ENCODE peak calls at places on chromosomes 7 and 10, in four cellular contexts. S is astrocyte of the spinal cord, H is psoas muscle, Y is HFFc6. D is an unnamed sample.
A peak's percentile ranks its signal among the peaks of the same experiment; 100 is the strongest.

GRCh38 chr7:21580073-21580521 is 37.3 kb downstream of the DNAH11 start:
- DNase-seq in H (no peak), Y (peak; percentile 66), S (peak; percentile 85), D (peak; percentile 3)

GRCh38 chr10:110865804-110866482 is 5.8 kb upstream of the PDCD4 start:
- DNase-seq in Y (no peak), H (no peak), S (no peak), D (no peak)

GRCh38 chr10:26799342-26799741 is 61.4 kb downstream of the ABI1 start:
- DNase-seq in Y (no peak), H (no peak), S (no peak), D (no peak)

GRCh38 chr10:68721673-68721963 is 579 bp downstream of the CCAR1 start:
- DNase-seq in S (no peak), H (no peak), Y (no peak), D (no peak)

GRCh38 chr7:34327681-34328080 is 330.3 kb upstream of the NPSR1 start:
- DNase-seq in H (no peak), S (no peak), Y (peak; percentile 64), D (no peak)

GRCh38 chr7:101453617-101454016 is 90.9 kb downstream of the COL26A1 start:
- DNase-seq in Y (no peak), H (no peak), S (no peak), D (no peak)

GRCh38 chr10:91340613-91341362 is 69.4 kb upstream of the HECTD2 start:
- DNase-seq in Y (peak; percentile 95), S (peak; percentile 94), H (peak; percentile 71), D (peak; percentile 55)

GRCh38 chr7:2242541-2243482 is 786 bp downstream of the NUDT1 start:
- DNase-seq in Y (peak; percentile 10), S (no peak), H (no peak), D (no peak)

GRCh38 chr10:102776779-102777417 is 33.1 kb downstream of the WBP1L start:
- DNase-seq in S (peak; percentile 99), Y (peak; percentile 93), H (peak; percentile 85), D (peak; percentile 91)

GRCh38 chr7:4468320-4469102 is 213.6 kb upstream of the FOXK1 start:
- DNase-seq in S (no peak), H (no peak), Y (no peak), D (no peak)

GRCh38 chr10:55287346-55287745 is 486.3 kb upstream of the PCDH15 start:
- DNase-seq in S (no peak), Y (no peak), H (no peak), D (no peak)

GRCh38 chr10:68553138-68553537 is 7.0 kb upstream of the TET1 start:
- DNase-seq in H (no peak), S (no peak), Y (no peak), D (no peak)

GRCh38 chr10:88117869-88118632 is 254.6 kb downstream of the PTEN start:
- DNase-seq in S (no peak), H (no peak), Y (no peak), D (no peak)

GRCh38 chr7:142440219-142441073 is 182.6 kb upstream of the PRSS58 start:
- DNase-seq in H (no peak), Y (peak; percentile 78), S (peak; percentile 85), D (peak; percentile 37)

GRCh38 chr7:46576950-46577349 is 655.9 kb upstream of the IGFBP3 start:
- DNase-seq in Y (peak; percentile 18), H (no peak), S (no peak), D (no peak)

GRCh38 chr10:14712991-14713422 is 61.7 kb downstream of the FAM107B start:
- DNase-seq in Y (no peak), H (no peak), S (peak; percentile 26), D (no peak)

GRCh38 chr7:93923291-93923690 is 1.8 kb downstream of the GNG11 start:
- DNase-seq in Y (no peak), H (no peak), S (peak; percentile 29), D (no peak)

GRCh38 chr10:1095498-1095897 is 39.3 kb downstream of the WDR37 start:
- DNase-seq in S (no peak), H (no peak), Y (no peak), D (no peak)

GRCh38 chr7:29609162-29610030 is 45.8 kb downstream of the PRR15 start:
- DNase-seq in H (no peak), S (peak; percentile 23), Y (peak; percentile 12), D (no peak)

GRCh38 chr10:31143331-31143935 is 111.8 kb upstream of the ZNF438 start:
- DNase-seq in Y (no peak), H (no peak), S (peak; percentile 26), D (no peak)

GRCh38 chr10:77926566-77927342 is at the start of gene DLG5:
- DNase-seq in H (peak; percentile 78), S (peak; percentile 25), Y (peak; percentile 46), D (no peak)

GRCh38 chr7:4709187-4709586 is 27.1 kb downstream of the FOXK1 start:
- DNase-seq in Y (no peak), S (no peak), H (no peak), D (no peak)

GRCh38 chr7:121282129-121282528 is 46.7 kb upstream of the WNT16 start:
- DNase-seq in S (no peak), Y (no peak), H (no peak), D (no peak)

GRCh38 chr7:9250876-9251275 is 817.5 kb downstream of the NXPH1 start:
- DNase-seq in H (no peak), S (no peak), Y (no peak), D (no peak)

GRCh38 chr7:2403718-2404648 is 572 bp downstream of the CHST12 start:
- DNase-seq in S (peak; percentile 36), Y (peak; percentile 12), H (peak; percentile 35), D (no peak)

GRCh38 chr10:44981172-44982113 is 2.8 kb upstream of the DEPP1 start:
- DNase-seq in S (peak; percentile 93), H (peak; percentile 69), Y (peak; percentile 91), D (peak; percentile 58)

GRCh38 chr10:63110940-63111339 is 22.2 kb upstream of the NRBF2 start:
- DNase-seq in S (no peak), Y (no peak), H (no peak), D (no peak)

GRCh38 chr10:72260588-72261322 is 13.0 kb upstream of the DDIT4 start:
- DNase-seq in Y (peak; percentile 66), H (peak; percentile 87), S (peak; percentile 92), D (no peak)
- TF ChIP-seq CTCF in Y (no peak), H (no peak), S (peak; percentile 21), D (peak; percentile 10)

GRCh38 chr10:58588673-58589265 is 76.1 kb downstream of the BICC1 start:
- DNase-seq in S (no peak), Y (no peak), H (peak; percentile 37), D (no peak)
- TF ChIP-seq CTCF in S (no peak), Y (peak; percentile 23), H (peak; percentile 42), D (no peak)

GRCh38 chr10:132036153-132036886 is 29.4 kb upstream of the JAKMIP3 start:
- DNase-seq in Y (no peak), H (no peak), S (no peak), D (no peak)

GRCh38 chr10:132037676-132037975 is 28.1 kb upstream of the JAKMIP3 start:
- DNase-seq in S (no peak), H (no peak), Y (no peak), D (no peak)

GRCh38 chr10:132039371-132039770 is 26.4 kb upstream of the JAKMIP3 start:
- DNase-seq in Y (no peak), H (no peak), S (no peak), D (no peak)

GRCh38 chr10:132035476-132035875 is 30.3 kb upstream of the JAKMIP3 start:
- DNase-seq in S (no peak), Y (no peak), H (no peak), D (no peak)

DNA sequence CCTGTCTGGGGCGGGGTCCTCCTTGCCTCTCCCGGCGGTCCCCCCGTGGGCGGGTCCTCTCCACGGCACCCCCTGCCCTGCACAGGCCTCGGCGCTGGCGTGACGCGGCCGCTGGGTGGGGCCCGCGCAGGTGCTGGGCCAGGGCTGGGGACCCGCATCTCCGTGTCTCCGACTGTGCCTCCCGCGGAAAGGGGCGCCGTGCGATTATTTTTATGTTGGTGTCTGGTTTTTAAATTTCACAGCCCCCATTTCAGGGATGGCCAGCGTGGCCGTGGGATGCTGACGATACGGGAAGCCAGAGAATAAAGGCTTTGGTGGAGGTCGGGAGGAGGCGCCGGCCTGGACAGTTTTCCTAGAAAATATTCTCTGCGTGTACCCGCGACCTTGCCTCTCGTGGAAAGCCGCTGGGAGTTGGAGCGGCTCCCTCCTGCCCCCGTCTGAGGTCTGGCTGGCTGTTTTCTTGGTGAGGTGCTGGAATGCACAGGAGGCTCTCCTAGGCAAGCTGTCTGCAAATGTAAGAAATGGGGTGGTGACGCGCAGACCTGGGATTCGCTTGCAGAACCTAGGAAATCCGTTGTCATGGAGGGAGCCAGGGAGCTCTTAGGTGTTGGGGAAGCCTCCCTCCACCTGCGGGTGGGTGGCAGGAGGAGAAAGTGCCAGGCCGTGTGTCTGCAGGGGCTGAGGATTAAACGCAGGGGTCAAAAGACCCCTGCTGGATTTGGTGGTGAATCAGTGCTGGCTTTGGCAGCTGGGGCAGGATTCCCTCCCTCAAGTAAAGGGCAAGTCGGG is 28.7 kb upstream of the JAKMIP3 start:
- DNase-seq in S (no peak), H (no peak), Y (no peak), D (no peak)
- TF ChIP-seq CTCF in S (no peak), H (no peak), Y (no peak), D (no peak)

DNA sequence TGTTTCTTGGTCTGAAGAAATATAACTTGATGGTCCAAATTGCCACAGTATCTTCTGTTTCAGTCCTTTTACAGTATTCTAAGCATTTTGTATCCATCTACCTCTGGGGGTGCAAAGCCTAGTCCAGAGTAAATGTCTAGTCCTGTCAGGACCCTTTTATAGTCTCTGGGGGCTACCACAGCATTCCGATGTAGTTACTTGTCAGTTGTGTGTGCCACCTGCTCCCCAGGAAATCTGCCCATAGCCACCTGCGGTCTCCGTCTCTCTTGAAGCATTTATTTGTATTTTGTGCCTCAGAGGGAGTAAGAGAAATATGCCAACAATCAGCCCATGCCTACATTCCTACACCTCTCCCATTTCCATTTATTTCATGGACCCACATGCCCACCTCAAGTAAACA is 12.8 kb downstream of the AGBL3 start:
- DNase-seq in S (no peak), H (no peak), Y (no peak), D (no peak)
- TF ChIP-seq CTCF in S (no peak), H (no peak), Y (no peak), D (no peak)

GRCh38 chr10:72912715-72913114 is 19.2 kb downstream of the OIT3 start:
- DNase-seq in S (no peak), Y (no peak), H (no peak), D (no peak)

GRCh38 chr10:72924351-72924750 is 30.3 kb downstream of the PLA2G12B start:
- DNase-seq in Y (no peak), H (no peak), S (no peak), D (no peak)

GRCh38 chr10:72913287-72913686 is 19.7 kb downstream of the OIT3 start:
- DNase-seq in Y (no peak), H (no peak), S (no peak), D (no peak)

GRCh38 chr10:72918352-72918751 is 24.8 kb downstream of the OIT3 start:
- DNase-seq in Y (no peak), H (no peak), S (no peak), D (no peak)
- TF ChIP-seq CTCF in Y (no peak), H (no peak), S (no peak), D (no peak)